ENCODE peak calls at places on chromosomes 11 and 22, in eight cellular contexts. N, Q, S, B, K, J, E and W are unnamed samples. For H3K4me1, the result is how much of the 10 kb centered on the place peaks cover.

GRCh38 chr22:49106136-49106930 is 721.3 kb downstream of the BRD1 start:
- DNase-seq in N (no peak), Q (no peak), S (no peak), B (no peak), K (peak), J (no peak), E (peak), W (peak)

GRCh38 chr11:37449146-37449545 is 851.1 kb upstream of the RAG2 start:
- DNase-seq in N (peak), Q (no peak), S (no peak), B (peak), K (peak), J (peak), E (no peak), W (peak)

GRCh38 chr11:74822187-74822586 is 73.5 kb downstream of the RNF169 start:
- DNase-seq in N (no peak), Q (no peak), S (no peak), B (no peak), K (no peak), J (peak), E (no peak), W (no peak)

GRCh38 chr11:133910101-133910500 is 46.7 kb downstream of the IGSF9B start:
- DNase-seq in N (no peak), Q (no peak), S (no peak), B (no peak), K (no peak), J (no peak), E (no peak), W (no peak)

GRCh38 chr11:63165710-63166310 is 21.8 kb upstream of the SLC22A24 start:
- DNase-seq in N (peak), Q (no peak), S (no peak), B (no peak), K (no peak), J (no peak), E (no peak), W (no peak)

GRCh38 chr11:7281083-7281482 is 29.4 kb downstream of the SYT9 start:
- DNase-seq in N (peak), Q (no peak), S (peak), B (no peak), K (no peak), J (no peak), E (no peak), W (no peak)

GRCh38 chr11:87255589-87255988 is 217.9 kb downstream of the TMEM135 start:
- DNase-seq in N (no peak), Q (no peak), S (no peak), B (no peak), K (no peak), J (no peak), E (no peak), W (no peak)

GRCh38 chr11:23688835-23689234 is 808.0 kb upstream of the LUZP2 start:
- DNase-seq in N (peak), Q (no peak), S (no peak), B (no peak), K (no peak), J (peak), E (no peak), W (no peak)

DNA sequence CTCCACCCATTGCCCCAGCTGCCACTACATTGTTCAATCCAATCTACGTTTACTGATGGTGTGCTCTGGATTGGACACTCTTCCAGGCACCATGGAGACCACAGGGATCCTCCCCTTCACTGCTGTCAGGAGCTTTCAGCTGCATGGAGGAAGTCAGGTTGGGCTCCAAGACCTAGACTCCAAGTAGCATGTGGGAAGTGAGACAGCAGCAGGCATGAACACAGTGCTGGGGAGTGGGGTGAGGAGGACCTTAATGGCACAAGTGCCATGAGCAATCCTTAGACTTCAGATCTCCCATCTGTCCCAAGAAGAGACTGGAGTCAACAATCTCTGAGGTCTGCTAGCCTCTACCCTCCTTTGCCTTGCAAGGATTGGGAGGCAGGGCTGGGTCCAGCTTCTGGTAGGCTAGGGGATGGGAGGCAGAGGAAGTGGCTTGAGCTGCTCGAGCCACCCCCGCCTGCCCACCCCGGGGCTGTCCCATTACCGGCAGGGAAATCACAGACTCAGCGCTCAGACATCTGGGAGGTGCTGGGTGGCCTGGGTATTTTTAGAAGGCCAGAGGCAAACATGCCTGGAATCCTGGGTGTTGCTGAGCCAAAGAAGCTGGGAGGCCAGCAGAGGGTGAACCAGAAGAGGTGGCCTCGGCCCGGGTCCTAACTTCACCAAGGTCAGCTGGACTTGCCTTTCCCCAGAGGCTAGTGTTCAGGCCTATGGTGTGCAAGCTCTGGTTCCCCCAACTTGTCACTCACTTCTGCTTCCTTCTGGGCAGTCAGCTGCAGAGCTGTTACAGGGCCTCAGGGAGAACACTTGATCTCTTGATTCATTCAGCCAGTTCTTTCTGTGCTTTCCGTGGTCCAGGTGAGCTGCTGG is 15.3 kb upstream of the FCHSD2 start:
- DNase-seq in N (no peak), Q (no peak), S (no peak), B (peak), K (no peak), J (peak), E (peak), W (peak)
- H3K9ac ChIP-seq in N (no peak), Q (no peak), S (no peak), B (peak), K (no peak), J (peak), E (peak), W (no peak)

GRCh38 chr11:4202749-4203148 is 108.2 kb downstream of the RRM1 start:
- DNase-seq in N (no peak), Q (no peak), S (no peak), B (no peak), K (no peak), J (no peak), E (no peak), W (no peak)

DNA sequence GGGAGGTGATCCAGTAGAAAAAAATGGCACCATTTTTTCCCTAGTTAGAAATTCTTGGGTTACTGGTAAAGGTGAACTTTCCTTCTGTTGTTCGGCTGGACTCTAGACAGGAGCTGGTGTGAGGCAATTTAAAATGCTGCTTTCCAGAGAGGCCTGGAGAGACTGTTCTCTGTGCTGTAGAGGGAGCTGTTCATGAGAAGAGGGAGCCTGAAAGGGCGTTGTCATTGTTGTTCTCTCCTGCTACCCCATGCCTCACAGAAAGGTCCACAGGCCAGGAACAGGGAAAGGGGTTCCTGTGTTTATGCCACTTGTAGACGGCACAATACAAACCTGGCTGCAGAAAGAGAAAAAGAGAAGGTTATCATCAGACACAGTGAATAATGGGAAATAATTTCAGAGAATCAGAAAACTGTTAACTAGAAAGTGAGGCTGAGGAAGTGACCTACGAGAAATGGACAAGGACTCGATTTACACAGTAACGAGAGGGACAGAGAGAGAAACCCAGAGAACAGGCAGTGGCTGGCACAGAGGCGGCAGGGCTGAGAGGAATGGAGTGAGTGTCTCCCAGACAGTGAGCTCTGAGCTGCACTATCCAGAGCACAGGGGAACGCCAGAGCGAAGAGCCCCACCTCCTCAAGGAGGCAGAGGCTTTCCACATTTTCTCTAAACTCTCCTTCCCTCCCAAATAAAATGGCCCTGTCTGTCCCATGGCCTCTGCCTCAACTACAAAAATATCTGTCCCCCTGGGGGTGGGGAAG is 109.2 kb downstream of the RRM1 start:
- DNase-seq in N (no peak), Q (peak), S (no peak), B (no peak), K (peak), J (no peak), E (no peak), W (peak)
- TF ChIP-seq CTCF in N (peak), Q (peak), S (peak), B (no peak), K (peak), J (no peak), E (no peak), W (peak)

GRCh38 chr22:17157714-17158113 is 1.4 kb downstream of the HDHD5 start:
- DNase-seq in N (no peak), Q (no peak), S (no peak), B (no peak), K (no peak), J (no peak), E (no peak), W (no peak)

GRCh38 chr22:17158568-17159503 is at the start of gene HDHD5:
- DNase-seq in N (peak), Q (peak), S (peak), B (peak), K (peak), J (peak), E (peak), W (peak)

GRCh38 chr22:17158176-17158567 is 905 bp downstream of the HDHD5 start:
- DNase-seq in N (no peak), Q (no peak), S (no peak), B (no peak), K (no peak), J (no peak), E (no peak), W (no peak)

GRCh38 chr22:17161991-17162390 is 2.9 kb upstream of the HDHD5 start:
- DNase-seq in N (no peak), Q (no peak), S (no peak), B (no peak), K (no peak), J (no peak), E (no peak), W (no peak)

GRCh38 chr22:17159504-17159951 is 451 bp upstream of the HDHD5 start:
- DNase-seq in N (peak), Q (no peak), S (no peak), B (no peak), K (peak), J (peak), E (peak), W (no peak)
- H3K4me1 ChIP-seq in N (under half), Q (under half), S (under half), B (under half), K (under half), J (under half), E (under half), W (under half)

DNA sequence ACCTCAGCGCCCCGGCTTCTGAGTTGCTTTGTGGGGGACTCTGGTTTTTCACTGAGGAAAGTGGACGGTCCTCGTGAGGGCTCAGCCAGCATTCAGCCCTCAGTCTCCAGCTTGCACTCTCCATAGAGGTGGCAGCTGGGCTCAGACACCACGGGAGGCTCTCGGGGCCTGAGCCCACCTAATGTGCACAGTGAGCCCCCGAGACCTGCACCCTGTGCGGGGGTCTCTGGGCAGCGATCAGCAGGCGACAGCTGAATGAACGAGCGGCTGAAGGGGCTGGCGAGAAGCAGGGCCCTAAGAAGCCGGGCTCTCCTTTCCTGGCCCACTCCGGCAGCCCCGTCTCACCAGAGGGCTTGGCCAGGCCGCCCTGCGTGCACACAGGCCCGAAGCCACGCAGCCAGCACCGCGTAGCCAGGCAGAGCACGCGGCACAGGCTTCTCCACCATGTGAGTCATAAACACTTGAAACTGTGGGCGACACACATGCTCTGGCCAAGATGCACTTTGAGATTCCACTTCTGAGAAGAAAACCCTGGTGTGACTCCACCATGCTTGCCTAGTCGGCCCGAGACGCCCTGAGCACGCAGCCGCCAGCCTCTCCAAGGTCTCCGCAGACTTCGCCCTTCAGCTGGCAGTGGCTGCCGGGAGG is 28.0 kb downstream of the TOLLIP start:
- DNase-seq in N (no peak), Q (no peak), S (no peak), B (no peak), K (no peak), J (peak), E (peak), W (no peak)
- H3K9ac ChIP-seq in N (no peak), Q (no peak), S (no peak), B (no peak), K (no peak), J (no peak), E (no peak), W (no peak)

DNA sequence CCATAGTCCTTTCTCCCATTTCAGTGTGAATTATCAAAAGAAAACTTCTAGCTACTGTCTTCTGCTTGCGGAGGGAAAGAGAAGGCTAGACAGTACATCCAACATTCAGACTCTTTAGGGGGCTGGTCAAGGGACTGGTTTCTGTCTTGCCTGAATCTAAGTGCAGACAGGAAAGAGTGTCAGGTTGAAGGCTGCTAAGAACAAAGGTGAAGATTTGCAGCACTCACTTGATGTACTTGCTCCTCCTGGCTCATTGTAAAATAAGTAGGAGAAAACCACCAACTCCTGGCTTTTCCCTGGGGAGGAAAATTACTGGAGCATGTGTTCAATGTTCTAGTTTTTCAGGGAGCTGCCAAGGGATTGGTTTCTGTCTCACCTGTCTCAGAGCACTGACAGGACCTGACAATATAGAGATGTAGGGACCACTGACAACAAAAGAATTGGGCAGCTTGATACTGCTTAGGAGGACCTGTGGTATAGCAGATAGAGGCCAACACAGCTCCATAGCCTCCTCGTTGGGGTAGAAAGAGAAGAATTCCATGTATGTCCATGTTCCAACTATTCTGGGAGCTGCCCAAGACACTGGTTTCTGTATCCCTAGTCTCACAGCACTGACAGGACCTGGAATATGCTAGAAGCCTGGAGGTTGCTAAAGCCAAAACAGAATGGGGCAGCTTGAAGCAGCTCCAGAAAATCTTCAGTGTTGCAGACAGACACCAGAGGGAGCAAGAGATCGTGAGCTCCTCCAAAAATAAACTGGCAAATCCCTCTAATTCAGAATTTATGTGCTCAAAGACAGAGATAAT is 39.7 kb upstream of the MMP12 start:
- DNase-seq in N (peak), Q (peak), S (peak), B (peak), K (peak), J (peak), E (no peak), W (peak)
- TF ChIP-seq CTCF in N (peak), Q (peak), S (peak), B (peak), K (peak), J (peak), E (peak), W (peak)

GRCh38 chr22:24431309-24432034 is 4.1 kb downstream of the ADORA2A start:
- DNase-seq in N (no peak), Q (no peak), S (no peak), B (no peak), K (no peak), J (no peak), E (peak), W (no peak)

GRCh38 chr22:24433001-24433867 is 5.8 kb downstream of the ADORA2A start:
- DNase-seq in N (no peak), Q (no peak), S (no peak), B (no peak), K (no peak), J (no peak), E (peak), W (no peak)

GRCh38 chr22:24433868-24434471 is 6.6 kb downstream of the ADORA2A start:
- DNase-seq in N (peak), Q (no peak), S (no peak), B (peak), K (no peak), J (peak), E (peak), W (peak)

GRCh38 chr22:24430431-24431308 is 3.3 kb downstream of the ADORA2A start:
- DNase-seq in N (no peak), Q (no peak), S (no peak), B (no peak), K (no peak), J (no peak), E (peak), W (no peak)

DNA sequence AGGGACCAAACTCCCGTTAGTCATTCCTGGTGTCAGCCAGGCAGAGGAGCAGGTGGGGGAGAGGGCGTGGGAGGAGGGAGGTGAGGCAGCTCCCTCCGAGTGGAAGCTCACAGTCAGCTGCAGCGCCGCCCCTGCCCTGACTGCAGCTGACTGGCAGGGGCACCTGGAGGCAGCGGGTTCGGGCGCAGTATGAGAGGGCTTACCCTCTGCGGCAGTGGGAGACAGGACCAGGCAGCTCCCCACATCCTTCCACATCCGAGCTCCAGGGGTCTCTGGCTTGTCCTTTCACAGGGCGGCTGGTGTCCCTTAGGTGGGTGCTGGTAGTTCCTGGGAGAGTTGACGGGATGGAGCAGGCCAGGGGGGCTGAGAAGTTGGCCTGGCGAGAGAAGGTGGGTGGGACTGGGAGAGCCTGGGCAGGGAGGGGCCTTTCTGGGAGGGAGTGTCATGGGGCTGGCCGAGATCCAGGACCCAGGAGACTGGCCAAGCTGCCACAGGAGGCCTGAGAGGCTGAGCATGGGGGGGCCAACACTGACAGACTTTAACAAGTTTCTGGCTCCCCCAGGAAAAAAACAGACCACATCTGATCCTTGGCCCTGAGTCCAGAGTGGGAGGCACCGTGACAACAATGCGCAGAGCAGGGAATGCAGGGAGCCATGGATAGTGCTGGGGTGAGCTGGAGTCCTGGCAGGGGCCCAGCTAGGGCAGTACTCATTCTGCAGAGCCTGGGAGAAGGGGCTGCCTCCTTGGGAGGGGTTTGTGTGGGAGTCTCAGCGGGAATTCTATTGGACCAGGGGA is 4.9 kb downstream of the ADORA2A start:
- DNase-seq in N (no peak), Q (no peak), S (no peak), B (no peak), K (no peak), J (peak), E (peak), W (no peak)
- H3K4me1 ChIP-seq in N (under half), Q (under half), S (under half), B (half or more), K (under half), J (under half), E (half or more), W (under half)

GRCh38 chr11:121777056-121777455 is 324.3 kb upstream of the SORL1-AS1 start:
- DNase-seq in N (peak), Q (no peak), S (no peak), B (no peak), K (no peak), J (peak), E (no peak), W (no peak)

GRCh38 chr11:121775276-121775675 is 322.5 kb upstream of the SORL1-AS1 start:
- DNase-seq in N (no peak), Q (no peak), S (no peak), B (no peak), K (no peak), J (no peak), E (no peak), W (no peak)

GRCh38 chr11:121780971-121781370 is 328.2 kb upstream of the SORL1-AS1 start:
- DNase-seq in N (no peak), Q (no peak), S (no peak), B (no peak), K (no peak), J (no peak), E (no peak), W (no peak)
- H3K9ac ChIP-seq in N (no peak), Q (no peak), S (no peak), B (no peak), K (no peak), J (no peak), E (no peak), W (no peak)

GRCh38 chr11:35144103-35144741 is 5.3 kb downstream of the CD44 start:
- DNase-seq in N (peak), Q (no peak), S (no peak), B (peak), K (no peak), J (peak), E (no peak), W (no peak)
- TF ChIP-seq CTCF in N (no peak), Q (no peak), S (no peak), B (peak), K (no peak), J (no peak), E (no peak), W (no peak)

DNA sequence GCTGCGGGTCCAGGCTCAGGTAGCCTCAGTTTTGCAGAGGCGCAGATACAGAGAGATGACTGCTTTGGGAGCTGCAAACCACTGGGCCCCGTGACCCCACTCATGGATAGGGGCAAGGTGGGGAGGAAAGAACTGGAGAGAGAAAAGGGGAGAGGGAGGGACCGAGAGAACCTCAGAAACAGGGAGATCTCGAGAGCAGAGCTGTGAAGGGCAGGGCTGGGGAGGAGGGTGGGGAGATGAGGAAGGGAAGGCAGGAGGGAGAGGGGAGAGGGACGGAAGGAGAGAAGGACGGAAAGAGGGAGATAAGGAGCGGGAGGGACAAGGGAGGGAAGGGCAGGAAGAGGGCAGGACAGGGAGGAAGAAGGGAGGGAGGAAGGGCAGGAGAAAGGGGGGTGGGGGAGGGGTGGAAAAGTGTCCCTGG is 46.3 kb downstream of the IGLL1 start:
- DNase-seq in N (no peak), Q (peak), S (no peak), B (no peak), K (no peak), J (no peak), E (peak), W (peak)
- H3K4me1 ChIP-seq in N (under half), Q (under half), S (under half), B (under half), K (under half), J (under half), E (under half), W (under half)